ENCODE peak calls at places on chromosomes 4 and X, in six cellular contexts. One of them, this sample, is unnamed.

GRCh38 chrX:12360389-12360788 is 222.1 kb downstream of the FRMPD4 start:
- DNase-seq in body of pancreas: no peak
- DNase-seq in uterus: no peak
- DNase-seq in lower leg skin: no peak
- DNase-seq in GM23338: no peak
- DNase-seq in AG10803: peak; percentile 58
- DNase-seq in this sample: no peak

GRCh38 chr4:183320211-183321068 is at the start of gene CLDN22:
- DNase-seq in GM23338: no peak
- DNase-seq in body of pancreas: no peak
- DNase-seq in AG10803: no peak
- DNase-seq in uterus: no peak
- DNase-seq in lower leg skin: no peak
- DNase-seq in this sample: no peak

GRCh38 chr4:83378426-83378825 is 43.8 kb upstream of the HPSE start:
- DNase-seq in uterus: no peak
- DNase-seq in lower leg skin: no peak
- DNase-seq in body of pancreas: no peak
- DNase-seq in GM23338: peak; percentile 67
- DNase-seq in AG10803: no peak
- DNase-seq in this sample: no peak

GRCh38 chr4:15349426-15349825 is 78.4 kb upstream of the C1QTNF7 start:
- DNase-seq in AG10803: peak; percentile 50
- DNase-seq in lower leg skin: no peak
- DNase-seq in GM23338: no peak
- DNase-seq in body of pancreas: no peak
- DNase-seq in uterus: no peak
- DNase-seq in this sample: no peak

GRCh38 chrX:107576841-107577240 is 51.5 kb upstream of the PRPS1 start:
- DNase-seq in body of pancreas: no peak
- DNase-seq in lower leg skin: no peak
- DNase-seq in AG10803: no peak
- DNase-seq in GM23338: no peak
- DNase-seq in uterus: no peak
- DNase-seq in this sample: no peak

GRCh38 chr4:184196730-184197355 is 20.8 kb downstream of the ENPP6 start:
- DNase-seq in lower leg skin: peak; percentile 40
- DNase-seq in body of pancreas: no peak
- DNase-seq in AG10803: no peak
- DNase-seq in uterus: no peak
- DNase-seq in GM23338: no peak
- DNase-seq in this sample: no peak

GRCh38 chrX:110086916-110087484 is 84.1 kb downstream of the TMEM164 start:
- DNase-seq in uterus: no peak
- DNase-seq in AG10803: peak; percentile 83
- DNase-seq in lower leg skin: no peak
- DNase-seq in body of pancreas: no peak
- DNase-seq in GM23338: peak; percentile 8
- DNase-seq in this sample: no peak

GRCh38 chr4:118968006-118968405 is 79.4 kb downstream of the SYNPO2 start:
- DNase-seq in body of pancreas: peak; percentile 21
- DNase-seq in lower leg skin: no peak
- DNase-seq in AG10803: peak; percentile 91
- DNase-seq in GM23338: peak; percentile 86
- DNase-seq in uterus: peak; percentile 50
- DNase-seq in this sample: peak; percentile 41

GRCh38 chr4:160299608-160300007 is 1196.7 kb downstream of the RAPGEF2 start:
- DNase-seq in lower leg skin: no peak
- DNase-seq in AG10803: no peak
- DNase-seq in uterus: no peak
- DNase-seq in GM23338: no peak
- DNase-seq in body of pancreas: no peak
- DNase-seq in this sample: no peak

GRCh38 chr4:89305028-89305427 is 2.6 kb downstream of the GPRIN3 start:
- DNase-seq in body of pancreas: no peak
- DNase-seq in uterus: no peak
- DNase-seq in AG10803: no peak
- DNase-seq in GM23338: no peak
- DNase-seq in lower leg skin: no peak
- DNase-seq in this sample: no peak

GRCh38 chr4:79935264-79935663 is 137.8 kb downstream of the ANTXR2 start:
- DNase-seq in lower leg skin: no peak
- DNase-seq in uterus: no peak
- DNase-seq in GM23338: no peak
- DNase-seq in AG10803: no peak
- DNase-seq in body of pancreas: no peak
- DNase-seq in this sample: no peak

GRCh38 chr4:140078366-140078765 is 75.6 kb downstream of the MAML3 start:
- DNase-seq in lower leg skin: no peak
- DNase-seq in AG10803: peak; percentile 34
- DNase-seq in uterus: peak; percentile 41
- DNase-seq in GM23338: peak; percentile 73
- DNase-seq in body of pancreas: no peak
- DNase-seq in this sample: peak; percentile 69

GRCh38 chr4:111216791-111217190 is 593.9 kb upstream of the PITX2 start:
- DNase-seq in GM23338: no peak
- DNase-seq in body of pancreas: no peak
- DNase-seq in AG10803: no peak
- DNase-seq in uterus: no peak
- DNase-seq in lower leg skin: no peak
- DNase-seq in this sample: no peak

GRCh38 chr4:57190651-57191481 is 80.7 kb upstream of the IGFBP7 start:
- DNase-seq in uterus: no peak
- DNase-seq in lower leg skin: no peak
- DNase-seq in AG10803: peak; percentile 8
- DNase-seq in body of pancreas: peak; percentile 15
- DNase-seq in GM23338: peak; percentile 89
- DNase-seq in this sample: no peak

GRCh38 chr4:76208005-76208765 is 5.4 kb downstream of the SCARB2 start:
- DNase-seq in body of pancreas: peak; percentile 85
- DNase-seq in lower leg skin: peak; percentile 94
- DNase-seq in AG10803: peak; percentile 88
- DNase-seq in GM23338: no peak
- DNase-seq in uterus: peak; percentile 73
- DNase-seq in this sample: peak; percentile 80

GRCh38 chr4:120616041-120616440 is 306.5 kb downstream of the PRDM5 start:
- DNase-seq in lower leg skin: no peak
- DNase-seq in uterus: no peak
- DNase-seq in GM23338: no peak
- DNase-seq in AG10803: no peak
- DNase-seq in body of pancreas: no peak
- DNase-seq in this sample: no peak

GRCh38 chrX:25968920-25969319 is 169.2 kb upstream of the MAGEB18 start:
- DNase-seq in body of pancreas: peak; percentile 55
- DNase-seq in GM23338: peak; percentile 76
- DNase-seq in AG10803: peak; percentile 0
- DNase-seq in uterus: no peak
- DNase-seq in lower leg skin: peak; percentile 74
- DNase-seq in this sample: no peak

GRCh38 chr4:181757921-181758320 is 485.3 kb upstream of the TENM3 start:
- DNase-seq in lower leg skin: no peak
- DNase-seq in GM23338: no peak
- DNase-seq in uterus: no peak
- DNase-seq in AG10803: no peak
- DNase-seq in body of pancreas: no peak
- DNase-seq in this sample: no peak

GRCh38 chr4:185587444-185588161 is 52.3 kb upstream of the PDLIM3 start:
- DNase-seq in AG10803: no peak
- DNase-seq in uterus: no peak
- DNase-seq in body of pancreas: no peak
- DNase-seq in lower leg skin: peak; percentile 89
- DNase-seq in GM23338: peak; percentile 95
- DNase-seq in this sample: peak; percentile 51

GRCh38 chr4:20629180-20630115 is 70.8 kb upstream of the PACRGL start:
- DNase-seq in AG10803: no peak
- DNase-seq in GM23338: no peak
- DNase-seq in body of pancreas: no peak
- DNase-seq in uterus: no peak
- DNase-seq in lower leg skin: no peak
- DNase-seq in this sample: no peak

GRCh38 chr4:56410247-56410646 is 23.0 kb upstream of the AASDH start:
- DNase-seq in lower leg skin: no peak
- DNase-seq in body of pancreas: peak; percentile 83
- DNase-seq in GM23338: peak; percentile 94
- DNase-seq in AG10803: peak; percentile 98
- DNase-seq in uterus: peak; percentile 50
- DNase-seq in this sample: no peak

GRCh38 chrX:38627683-38628082 is 66.3 kb downstream of the TSPAN7 start:
- DNase-seq in GM23338: peak; percentile 76
- DNase-seq in uterus: no peak
- DNase-seq in AG10803: no peak
- DNase-seq in lower leg skin: no peak
- DNase-seq in body of pancreas: peak; percentile 16
- DNase-seq in this sample: no peak

GRCh38 chrX:31228415-31228832 is 156.6 kb upstream of the FTHL17 start:
- DNase-seq in lower leg skin: no peak
- DNase-seq in GM23338: no peak
- DNase-seq in body of pancreas: peak; percentile 24
- DNase-seq in AG10803: peak; percentile 94
- DNase-seq in uterus: peak; percentile 46
- DNase-seq in this sample: no peak

GRCh38 chrX:40176979-40177430 is 79.2 kb upstream of the BCOR start:
- DNase-seq in body of pancreas: peak; percentile 37
- DNase-seq in lower leg skin: no peak
- DNase-seq in uterus: peak; percentile 37
- DNase-seq in GM23338: peak; percentile 26
- DNase-seq in AG10803: no peak
- DNase-seq in this sample: peak; percentile 48

GRCh38 chr4:112767386-112767785 is 130.4 kb downstream of the LARP7 start:
- DNase-seq in AG10803: no peak
- DNase-seq in body of pancreas: no peak
- DNase-seq in uterus: no peak
- DNase-seq in lower leg skin: no peak
- DNase-seq in GM23338: no peak
- DNase-seq in this sample: no peak

GRCh38 chr4:112770111-112770510 is 133.2 kb downstream of the LARP7 start:
- DNase-seq in uterus: no peak
- DNase-seq in lower leg skin: no peak
- DNase-seq in AG10803: no peak
- DNase-seq in GM23338: peak; percentile 19
- DNase-seq in body of pancreas: no peak
- DNase-seq in this sample: no peak

GRCh38 chr4:112765317-112765989 is 128.5 kb downstream of the LARP7 start:
- DNase-seq in AG10803: no peak
- DNase-seq in body of pancreas: no peak
- DNase-seq in uterus: no peak
- DNase-seq in lower leg skin: no peak
- DNase-seq in GM23338: peak; percentile 88
- DNase-seq in this sample: no peak

DNA sequence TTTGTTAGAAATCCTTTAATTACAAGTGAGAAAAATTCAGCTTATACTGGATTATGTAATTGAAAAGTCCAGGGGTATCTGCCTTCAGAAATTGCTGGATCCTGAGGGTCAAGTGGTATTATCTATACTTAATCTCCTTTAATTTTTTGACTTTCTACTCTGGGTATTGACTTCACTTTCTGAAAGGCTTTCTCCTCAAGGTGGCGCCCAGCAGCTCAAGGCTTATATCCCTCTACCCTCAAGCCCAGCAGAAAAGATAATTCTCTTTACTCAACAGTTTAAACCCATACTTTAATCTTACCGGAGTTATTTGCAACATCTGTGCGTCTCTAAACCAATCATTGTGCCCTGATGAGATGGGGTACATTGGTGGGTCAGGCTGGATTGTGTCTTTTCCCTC is 129.5 kb downstream of the LARP7 start:
- DNase-seq in body of pancreas: no peak
- DNase-seq in lower leg skin: no peak
- DNase-seq in AG10803: peak; percentile 48
- DNase-seq in GM23338: peak; percentile 77
- DNase-seq in uterus: no peak
- DNase-seq in this sample: no peak
- TF ChIP-seq CTCF in body of pancreas: no peak
- TF ChIP-seq CTCF in lower leg skin: no peak
- TF ChIP-seq CTCF in AG10803: peak; percentile 72
- TF ChIP-seq CTCF in GM23338: peak; percentile 64
- TF ChIP-seq CTCF in uterus: peak; percentile 21
- TF ChIP-seq CTCF in this sample: no peak

DNA sequence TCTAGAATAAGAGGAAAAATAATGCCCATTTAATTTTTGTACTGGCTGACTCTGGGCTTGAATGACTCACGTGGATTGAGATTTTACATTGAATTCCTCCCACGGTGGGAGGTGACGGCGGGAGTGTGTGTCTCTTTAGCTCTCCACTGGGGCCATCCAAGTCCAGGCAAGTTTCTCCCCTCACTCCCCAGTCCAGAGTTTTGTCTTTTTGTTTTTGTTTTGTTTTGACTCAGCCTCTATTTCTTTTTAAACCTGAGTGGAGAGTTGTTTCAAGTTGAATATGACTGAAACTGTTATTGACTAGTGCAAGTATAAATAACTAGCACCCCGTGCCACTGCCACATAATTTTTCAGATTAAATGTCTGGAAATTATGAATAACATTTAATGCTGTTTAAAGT is 13.6 kb downstream of the CHST7 start:
- DNase-seq in uterus: peak; percentile 31
- DNase-seq in lower leg skin: no peak
- DNase-seq in body of pancreas: no peak
- DNase-seq in AG10803: peak; percentile 43
- DNase-seq in GM23338: no peak
- DNase-seq in this sample: no peak
- TF ChIP-seq CTCF in uterus: no peak
- TF ChIP-seq CTCF in lower leg skin: no peak
- TF ChIP-seq CTCF in body of pancreas: no peak
- TF ChIP-seq CTCF in AG10803: no peak
- TF ChIP-seq CTCF in GM23338: no peak
- TF ChIP-seq CTCF in this sample: no peak

DNA sequence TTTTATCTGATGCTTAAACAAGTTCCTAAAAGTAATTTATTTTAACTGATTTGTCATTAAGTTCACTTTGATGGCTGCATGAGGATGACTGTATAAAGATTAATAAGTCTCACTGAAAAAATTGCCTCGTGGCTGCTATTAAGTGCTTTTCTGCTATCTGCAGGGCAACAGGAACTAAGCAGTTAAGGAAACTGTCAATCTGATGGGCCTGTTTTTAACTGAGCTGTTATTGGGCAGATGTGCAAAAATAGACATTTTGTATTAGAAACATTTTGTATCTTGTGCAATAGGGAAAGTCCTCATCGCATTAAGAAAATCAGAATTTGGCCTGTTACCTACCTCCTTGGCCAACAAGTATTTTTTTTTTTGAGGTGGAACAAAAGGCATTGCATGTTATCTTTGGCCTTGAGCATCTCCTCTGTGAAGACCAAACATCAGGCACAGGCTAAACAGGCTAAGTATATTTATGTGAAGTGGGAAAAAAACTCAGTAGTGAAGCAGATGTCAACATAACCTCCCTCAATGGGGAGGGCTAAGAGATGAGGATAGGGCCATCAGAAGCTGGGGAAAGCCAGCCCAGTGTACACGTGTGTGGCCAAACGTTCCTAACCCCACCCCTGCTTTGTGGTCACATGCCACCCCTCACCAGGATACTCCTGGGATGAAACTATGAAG is 102.4 kb downstream of the FNIP2 start:
- DNase-seq in lower leg skin: no peak
- DNase-seq in GM23338: no peak
- DNase-seq in body of pancreas: no peak
- DNase-seq in uterus: no peak
- DNase-seq in AG10803: no peak
- DNase-seq in this sample: no peak
- TF ChIP-seq CTCF in lower leg skin: no peak
- TF ChIP-seq CTCF in GM23338: no peak
- TF ChIP-seq CTCF in body of pancreas: no peak
- TF ChIP-seq CTCF in uterus: no peak
- TF ChIP-seq CTCF in AG10803: no peak
- TF ChIP-seq CTCF in this sample: no peak

GRCh38 chr4:63528592-63528991 is 880.7 kb downstream of the TECRL start:
- DNase-seq in GM23338: peak; percentile 5
- DNase-seq in uterus: no peak
- DNase-seq in lower leg skin: no peak
- DNase-seq in AG10803: no peak
- DNase-seq in body of pancreas: no peak
- DNase-seq in this sample: no peak
- TF ChIP-seq CTCF in GM23338: peak; percentile 54
- TF ChIP-seq CTCF in uterus: no peak
- TF ChIP-seq CTCF in lower leg skin: no peak
- TF ChIP-seq CTCF in AG10803: no peak
- TF ChIP-seq CTCF in body of pancreas: no peak
- TF ChIP-seq CTCF in this sample: no peak

This sample was measured in psoas muscle.